ENCODE peak calls at places on chromosomes 6 and 20, in five cellular contexts. One of them, this sample, is unnamed.

GRCh38 chr6:56938634-56939294 is 16.1 kb upstream of the BEND6 start:
- DNase-seq in activated T-helper 1 cell treated with Interleukin-2 at 50 U/mL for 16 hours: no peak
- DNase-seq in Daoy: peak
- DNase-seq in KG1: no peak
- DNase-seq in stimulated activated CD8-positive, alpha-beta memory T cell treated with anti-CD3 and anti-CD28 coated beads, Interleukin-4, amount 100 ng/mL, for 4 hours: no peak
- DNase-seq in this sample: no peak

GRCh38 chr20:62965363-62965771 is 12.9 kb downstream of the SLC17A9 start:
- DNase-seq in KG1: no peak
- DNase-seq in stimulated activated CD8-positive, alpha-beta memory T cell treated with anti-CD3 and anti-CD28 coated beads, Interleukin-4, amount 100 ng/mL, for 4 hours: no peak
- DNase-seq in activated T-helper 1 cell treated with Interleukin-2 at 50 U/mL for 16 hours: no peak
- DNase-seq in Daoy: no peak
- DNase-seq in this sample: no peak

GRCh38 chr6:107496041-107496440 is 6.1 kb downstream of the SOBP start:
- DNase-seq in KG1: no peak
- DNase-seq in Daoy: no peak
- DNase-seq in activated T-helper 1 cell treated with Interleukin-2 at 50 U/mL for 16 hours: no peak
- DNase-seq in stimulated activated CD8-positive, alpha-beta memory T cell treated with anti-CD3 and anti-CD28 coated beads, Interleukin-4, amount 100 ng/mL, for 4 hours: no peak
- DNase-seq in this sample: no peak

GRCh38 chr6:134590449-134590848 is 272.5 kb upstream of the SGK1 start:
- DNase-seq in Daoy: peak
- DNase-seq in stimulated activated CD8-positive, alpha-beta memory T cell treated with anti-CD3 and anti-CD28 coated beads, Interleukin-4, amount 100 ng/mL, for 4 hours: no peak
- DNase-seq in KG1: no peak
- DNase-seq in activated T-helper 1 cell treated with Interleukin-2 at 50 U/mL for 16 hours: no peak
- DNase-seq in this sample: no peak

GRCh38 chr20:61297491-61297890 is 45.4 kb downstream of the CDH4 start:
- DNase-seq in activated T-helper 1 cell treated with Interleukin-2 at 50 U/mL for 16 hours: no peak
- DNase-seq in stimulated activated CD8-positive, alpha-beta memory T cell treated with anti-CD3 and anti-CD28 coated beads, Interleukin-4, amount 100 ng/mL, for 4 hours: no peak
- DNase-seq in Daoy: no peak
- DNase-seq in KG1: no peak
- DNase-seq in this sample: no peak

GRCh38 chr6:142756215-142756630 is 188.8 kb downstream of the HIVEP2 start:
- DNase-seq in stimulated activated CD8-positive, alpha-beta memory T cell treated with anti-CD3 and anti-CD28 coated beads, Interleukin-4, amount 100 ng/mL, for 4 hours: no peak
- DNase-seq in Daoy: peak
- DNase-seq in KG1: no peak
- DNase-seq in activated T-helper 1 cell treated with Interleukin-2 at 50 U/mL for 16 hours: no peak
- DNase-seq in this sample: no peak

GRCh38 chr6:133447924-133448323 is 206.8 kb downstream of the EYA4 start:
- DNase-seq in activated T-helper 1 cell treated with Interleukin-2 at 50 U/mL for 16 hours: no peak
- DNase-seq in Daoy: no peak
- DNase-seq in stimulated activated CD8-positive, alpha-beta memory T cell treated with anti-CD3 and anti-CD28 coated beads, Interleukin-4, amount 100 ng/mL, for 4 hours: no peak
- DNase-seq in KG1: no peak
- DNase-seq in this sample: no peak

GRCh38 chr6:5151295-5151954 is 66.3 kb downstream of the PPP1R3G start:
- DNase-seq in Daoy: no peak
- DNase-seq in KG1: no peak
- DNase-seq in activated T-helper 1 cell treated with Interleukin-2 at 50 U/mL for 16 hours: no peak
- DNase-seq in stimulated activated CD8-positive, alpha-beta memory T cell treated with anti-CD3 and anti-CD28 coated beads, Interleukin-4, amount 100 ng/mL, for 4 hours: no peak
- DNase-seq in this sample: no peak

GRCh38 chr20:62584671-62585512 is 57.4 kb upstream of the SLCO4A1 start:
- DNase-seq in Daoy: no peak
- DNase-seq in stimulated activated CD8-positive, alpha-beta memory T cell treated with anti-CD3 and anti-CD28 coated beads, Interleukin-4, amount 100 ng/mL, for 4 hours: no peak
- DNase-seq in KG1: no peak
- DNase-seq in activated T-helper 1 cell treated with Interleukin-2 at 50 U/mL for 16 hours: no peak
- DNase-seq in this sample: no peak

GRCh38 chr20:43699941-43700565 is 26.7 kb downstream of the GTSF1L start:
- DNase-seq in activated T-helper 1 cell treated with Interleukin-2 at 50 U/mL for 16 hours: no peak
- DNase-seq in stimulated activated CD8-positive, alpha-beta memory T cell treated with anti-CD3 and anti-CD28 coated beads, Interleukin-4, amount 100 ng/mL, for 4 hours: no peak
- DNase-seq in KG1: no peak
- DNase-seq in Daoy: no peak
- DNase-seq in this sample: no peak

GRCh38 chr6:31121131-31121790 is 1.0 kb upstream of the CDSN start:
- DNase-seq in activated T-helper 1 cell treated with Interleukin-2 at 50 U/mL for 16 hours: no peak
- DNase-seq in stimulated activated CD8-positive, alpha-beta memory T cell treated with anti-CD3 and anti-CD28 coated beads, Interleukin-4, amount 100 ng/mL, for 4 hours: no peak
- DNase-seq in Daoy: no peak
- DNase-seq in KG1: no peak
- DNase-seq in this sample: no peak

GRCh38 chr20:7022597-7022996 is 255.1 kb downstream of the BMP2 start:
- DNase-seq in Daoy: no peak
- DNase-seq in activated T-helper 1 cell treated with Interleukin-2 at 50 U/mL for 16 hours: no peak
- DNase-seq in KG1: no peak
- DNase-seq in stimulated activated CD8-positive, alpha-beta memory T cell treated with anti-CD3 and anti-CD28 coated beads, Interleukin-4, amount 100 ng/mL, for 4 hours: no peak
- DNase-seq in this sample: no peak

This sample was measured in CD4-positive, alpha-beta T cell.